ENCODE peak calls at places on chromosomes 16 and 17, in four cellular contexts. E is upper lobe of right lung, G is progenitor cell of endocrine pancreas, K is uterus. Q is an unnamed sample.

GRCh38 chr17:65589321-65589720 is 27.9 kb upstream of the AXIN2 start:
- DNase-seq in E (no peak), G (no peak), K (no peak), Q (no peak)

GRCh38 chr17:19708431-19709175 is 7.8 kb downstream of the SLC47A2 start:
- DNase-seq in E (no peak), G (no peak), K (no peak), Q (no peak)

GRCh38 chr16:68764866-68765265 is 27.8 kb downstream of the CDH1 start:
- DNase-seq in E (no peak), G (no peak), K (no peak), Q (no peak)

GRCh38 chr16:50876263-50876662 is 134.4 kb downstream of the CYLD start:
- DNase-seq in E (no peak), G (no peak), K (no peak), Q (no peak)

GRCh38 chr16:4689864-4690704 is 3.3 kb upstream of the NUDT16L1 start:
- DNase-seq in E (peak), G (no peak), K (no peak), Q (no peak)

GRCh38 chr17:19370493-19370960 is 7.8 kb upstream of the MAPK7 start:
- DNase-seq in E (no peak), G (no peak), K (peak), Q (no peak)

GRCh38 chr17:77003699-77004098 is 135.5 kb downstream of the MGAT5B start:
- DNase-seq in E (no peak), G (no peak), K (no peak), Q (no peak)

GRCh38 chr16:49856741-49857330 is 924 bp upstream of the ZNF423 start:
- DNase-seq in E (peak), G (peak), K (peak), Q (peak)

GRCh38 chr17:49973271-49973615 is 4.3 kb downstream of the DLX4 start:
- DNase-seq in E (no peak), G (no peak), K (no peak), Q (no peak)

GRCh38 chr17:30290696-30291570 is 811 bp downstream of the BLMH start:
- DNase-seq in E (peak), G (peak), K (peak), Q (peak)

GRCh38 chr16:22420606-22421135 is 46.3 kb upstream of the CDR2 start:
- DNase-seq in E (no peak), G (no peak), K (no peak), Q (no peak)

GRCh38 chr17:68089881-68090280 is 54.3 kb downstream of the KPNA2 start:
- DNase-seq in E (peak), G (no peak), K (no peak), Q (no peak)

DNA sequence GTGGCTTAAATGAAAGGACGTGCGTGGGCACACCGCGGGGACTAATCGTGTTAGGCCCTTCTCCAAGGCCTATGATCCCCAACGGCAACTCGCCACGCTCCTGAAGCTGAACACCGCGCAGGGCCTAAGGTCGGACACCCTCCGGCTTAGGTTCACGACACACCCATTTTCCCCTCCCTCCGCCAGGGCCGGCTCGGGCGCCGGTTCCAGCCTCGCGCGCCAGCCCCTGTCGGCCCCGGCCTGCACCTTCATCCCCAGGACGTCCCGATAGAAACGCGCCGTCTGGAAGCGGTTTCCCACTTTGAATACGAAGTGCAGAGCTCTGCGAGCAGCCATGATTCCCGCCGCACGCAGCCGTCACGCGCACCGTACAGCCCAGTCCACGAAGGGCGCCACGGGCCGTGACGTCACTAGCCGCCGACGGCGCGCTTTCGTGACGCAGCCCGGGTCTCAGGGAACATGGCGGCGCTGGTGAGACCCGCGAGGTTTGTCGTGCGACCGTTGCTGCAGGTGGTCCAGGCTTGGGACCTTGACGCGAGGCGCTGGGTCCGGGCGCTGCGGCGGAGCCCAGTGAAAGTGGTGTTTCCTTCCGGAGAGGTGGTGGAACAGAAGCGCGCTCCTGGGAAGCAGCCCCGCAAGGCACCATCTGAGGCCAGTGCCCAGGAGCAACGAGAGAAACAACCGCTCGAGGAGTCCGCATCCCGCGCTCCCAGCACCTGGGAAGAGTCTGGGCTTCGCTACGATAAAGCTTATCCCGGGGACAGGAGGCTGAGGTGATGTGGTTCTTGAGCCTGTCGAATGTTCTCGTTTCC is at the start of the genes GLOD4 and MRM3:
- DNase-seq in E (peak), G (peak), K (peak), Q (peak)
- TF ChIP-seq CTCF in E (peak), G (peak), K (peak), Q (peak)

GRCh38 chr17:41418116-41418860 is 6.1 kb downstream of the KRT37 start:
- DNase-seq in E (no peak), G (no peak), K (no peak), Q (no peak)

GRCh38 chr17:41419712-41420111 is 4.7 kb downstream of the KRT37 start:
- DNase-seq in E (no peak), G (no peak), K (no peak), Q (no peak)

GRCh38 chr17:41415833-41416335 is 8.5 kb downstream of the KRT37 start:
- DNase-seq in E (no peak), G (no peak), K (peak), Q (no peak)

GRCh38 chr17:41416478-41416877 is 7.9 kb downstream of the KRT37 start:
- DNase-seq in E (no peak), G (no peak), K (no peak), Q (no peak)

DNA sequence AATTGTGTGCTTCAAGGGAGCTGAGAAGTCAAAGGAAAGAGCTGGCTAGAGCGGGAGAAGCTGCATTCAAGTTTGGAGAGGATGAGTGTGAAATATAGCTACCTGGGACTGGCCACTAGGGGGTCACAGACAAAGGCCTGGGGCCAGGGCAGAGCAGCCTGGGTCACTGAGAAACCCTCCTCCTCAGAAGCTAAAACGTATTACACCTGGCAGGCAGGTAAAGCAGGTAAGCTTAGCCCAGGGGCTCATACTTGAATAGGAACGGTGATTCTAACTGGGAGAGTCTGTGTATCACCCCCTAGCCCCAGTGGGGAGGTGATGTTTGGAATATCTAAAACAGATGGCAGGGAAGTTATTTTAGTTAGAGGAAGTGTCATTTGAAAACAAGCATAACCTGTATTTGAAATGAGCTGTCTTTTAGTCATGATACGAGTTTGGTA is 6.8 kb downstream of the KRT37 start:
- DNase-seq in E (no peak), G (peak), K (no peak), Q (peak)
- TF ChIP-seq CTCF in E (peak), G (peak), K (no peak), Q (peak)

GRCh38 chr17:40317880-40318834 is 9.2 kb downstream of the RARA start:
- DNase-seq in E (peak), G (peak), K (peak), Q (peak)
- TF ChIP-seq CTCF in E (no peak), G (no peak), K (no peak), Q (no peak)

DNA sequence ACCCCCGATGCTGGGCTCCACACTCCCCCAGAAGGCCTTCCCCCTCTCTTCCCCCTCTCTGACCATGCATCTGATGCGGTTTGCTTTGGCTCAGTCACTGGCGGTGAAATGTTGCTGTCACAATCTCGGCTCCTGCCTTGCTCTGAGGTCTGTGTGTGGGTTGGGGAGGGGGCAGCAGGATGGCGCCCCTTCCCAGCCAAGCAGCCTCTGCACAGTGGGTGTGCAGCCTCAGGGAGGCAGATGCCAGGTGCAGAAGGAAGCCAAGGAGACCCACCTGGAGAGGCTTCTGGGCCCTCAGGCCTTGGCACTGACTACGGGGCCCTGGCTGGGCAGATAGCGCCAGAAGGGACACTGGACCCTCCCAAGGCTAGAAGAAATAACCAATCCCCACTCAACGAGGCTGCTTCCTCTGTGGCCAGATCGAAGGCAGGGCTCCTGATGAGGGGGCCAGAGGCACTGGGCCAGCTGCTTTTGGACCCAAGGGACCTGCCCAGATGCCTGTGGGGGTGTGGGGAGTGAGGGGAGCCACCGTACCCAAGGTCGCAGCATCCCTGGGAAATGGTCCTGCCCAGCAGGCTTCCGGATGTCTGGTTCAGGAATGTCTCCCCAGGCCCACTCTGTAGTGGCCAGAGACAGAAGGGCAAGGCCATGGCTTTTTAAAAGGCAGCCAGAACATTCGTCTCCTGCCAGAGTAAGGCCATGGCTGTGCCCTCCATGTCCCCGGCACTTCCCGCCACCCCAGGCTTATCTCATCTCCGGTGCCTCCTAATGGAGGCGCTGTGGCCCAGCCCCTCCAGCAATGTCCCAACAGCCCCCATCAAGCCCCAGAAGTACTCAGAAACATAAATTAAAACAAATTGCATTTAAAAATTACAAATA is 43.4 kb upstream of the SLC38A10 start:
- DNase-seq in E (no peak), G (no peak), K (no peak), Q (no peak)
- TF ChIP-seq CTCF in E (peak), G (no peak), K (no peak), Q (no peak)

DNA sequence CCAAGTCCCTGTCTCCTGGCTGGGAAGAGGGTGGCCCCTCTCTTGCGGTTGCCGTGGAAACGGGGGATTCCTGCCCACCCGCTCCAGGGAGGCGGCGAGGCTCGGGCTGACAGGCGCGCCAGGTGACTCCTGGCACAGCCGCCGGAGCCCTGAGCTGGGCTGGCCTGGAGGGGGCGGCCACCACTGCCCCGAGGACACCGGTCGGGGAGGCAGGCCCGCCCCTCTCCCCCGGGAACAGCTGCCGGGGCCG is 71.3 kb downstream of the ABR start:
- DNase-seq in E (no peak), G (no peak), K (peak), Q (no peak)
- TF ChIP-seq CTCF in E (peak), G (no peak), K (no peak), Q (no peak)

DNA sequence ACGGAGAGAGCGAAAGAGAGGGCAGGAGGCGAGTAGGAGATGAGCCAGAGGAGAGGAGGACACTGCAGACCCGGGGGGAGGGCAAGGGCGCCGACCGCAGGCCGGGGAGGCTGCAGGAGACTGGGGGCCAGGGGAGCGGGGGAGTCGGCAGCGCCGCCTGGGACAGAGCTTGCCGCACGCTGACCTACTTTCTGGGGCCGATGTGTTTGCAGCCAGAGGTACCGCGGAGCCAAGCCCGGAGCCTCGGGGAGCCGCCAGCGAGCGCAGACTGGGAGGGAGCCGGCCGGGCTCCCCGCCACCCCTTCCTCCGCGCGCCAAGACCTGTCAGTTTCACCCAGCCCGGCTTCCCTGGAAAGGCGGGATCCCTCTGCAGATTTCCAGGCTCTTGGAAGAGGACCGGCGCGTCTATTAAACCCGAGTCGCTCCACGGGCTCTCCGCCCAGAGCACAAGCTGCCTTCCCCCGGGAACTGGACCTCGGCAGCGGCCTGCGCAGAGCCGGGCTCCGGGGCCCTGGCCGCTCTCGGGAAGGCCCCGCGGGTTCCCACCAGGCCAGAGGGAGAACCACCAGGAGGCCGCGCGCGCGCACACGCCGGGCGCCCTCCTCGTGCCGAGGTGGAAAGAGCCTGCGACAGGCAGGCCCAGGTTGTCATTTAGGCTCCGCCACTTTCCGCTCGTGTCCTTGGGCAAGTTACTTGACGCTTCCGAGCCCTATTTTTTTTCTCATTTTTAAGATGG is 74.5 kb downstream of the CMC2 start:
- DNase-seq in E (peak), G (peak), K (peak), Q (peak)
- TF ChIP-seq CTCF in E (no peak), G (no peak), K (no peak), Q (no peak)

GRCh38 chr16:87186876-87187533 is 130.2 kb downstream of the C16orf95 start:
- DNase-seq in E (no peak), G (no peak), K (no peak), Q (no peak)

GRCh38 chr16:87183647-87184046 is 133.5 kb downstream of the C16orf95 start:
- DNase-seq in E (no peak), G (no peak), K (no peak), Q (no peak)

GRCh38 chr16:87185983-87186382 is 131.2 kb downstream of the C16orf95 start:
- DNase-seq in E (no peak), G (no peak), K (no peak), Q (no peak)

GRCh38 chr16:87186440-87186839 is 130.8 kb downstream of the C16orf95 start:
- DNase-seq in E (no peak), G (no peak), K (no peak), Q (peak)

DNA sequence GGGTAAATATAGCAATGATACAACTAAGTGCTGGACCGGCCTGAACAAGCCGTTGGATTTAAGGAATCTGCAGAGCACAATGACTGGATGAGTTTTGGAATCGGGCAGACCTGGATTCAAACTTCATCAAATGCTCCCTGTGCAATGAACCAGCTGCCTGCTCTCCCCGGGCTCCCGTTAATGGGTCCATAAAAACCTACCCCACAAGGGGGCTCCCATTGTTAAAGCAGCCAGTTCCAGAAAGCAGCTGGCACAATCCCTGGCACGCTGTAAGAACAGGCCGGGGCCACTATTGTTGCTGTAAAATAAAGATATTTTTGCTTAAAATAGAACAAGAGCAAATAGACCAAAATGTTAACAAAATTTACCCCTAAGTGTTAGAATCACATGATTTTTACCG is 131.9 kb downstream of the C16orf95 start:
- DNase-seq in E (no peak), G (no peak), K (no peak), Q (no peak)
- TF ChIP-seq CTCF in E (no peak), G (no peak), K (no peak), Q (no peak)

GRCh38 chr17:18323007-18323406 is 7.9 kb downstream of the SMCR8 start:
- DNase-seq in E (no peak), G (no peak), K (no peak), Q (no peak)
- TF ChIP-seq CTCF in E (no peak), G (no peak), K (no peak), Q (no peak)

Q was measured in endothelial cell.